ENCODE peak calls at places on chromosomes 4 and X, in four cellular contexts. L is left ventricle myocardium inferior, B is cardiac fibroblast, T is B cell. Q is an unnamed sample.

GRCh38 chrX:12975999-12976558 is 1.2 kb downstream of the TMSB4X start:
- DNase-seq in L (peak), B (peak), T (peak), Q (no peak)

GRCh38 chr4:65050786-65051185 is 619.5 kb downstream of the EPHA5 start:
- DNase-seq in L (no peak), B (no peak), T (no peak), Q (no peak)

GRCh38 chr4:95732061-95732460 is 107.8 kb upstream of the PDHA2 start:
- DNase-seq in L (no peak), B (peak), T (no peak), Q (no peak)

GRCh38 chrX:118807151-118808017 is 16.2 kb upstream of the ZCCHC12 start:
- DNase-seq in L (peak), B (peak), T (peak), Q (peak)

GRCh38 chrX:133918326-133918725 is 67.1 kb downstream of the GPC3 start:
- DNase-seq in L (no peak), B (no peak), T (no peak), Q (no peak)

GRCh38 chrX:77514177-77514576 is 67.0 kb downstream of the FGF16 start:
- DNase-seq in L (no peak), B (no peak), T (no peak), Q (no peak)

GRCh38 chr4:8582436-8582835 is 2.2 kb downstream of the GPR78 start:
- DNase-seq in L (no peak), B (no peak), T (no peak), Q (no peak)

GRCh38 chr4:31089815-31090214 is 369.6 kb downstream of the PCDH7 start:
- DNase-seq in L (peak), B (peak), T (no peak), Q (no peak)

DNA sequence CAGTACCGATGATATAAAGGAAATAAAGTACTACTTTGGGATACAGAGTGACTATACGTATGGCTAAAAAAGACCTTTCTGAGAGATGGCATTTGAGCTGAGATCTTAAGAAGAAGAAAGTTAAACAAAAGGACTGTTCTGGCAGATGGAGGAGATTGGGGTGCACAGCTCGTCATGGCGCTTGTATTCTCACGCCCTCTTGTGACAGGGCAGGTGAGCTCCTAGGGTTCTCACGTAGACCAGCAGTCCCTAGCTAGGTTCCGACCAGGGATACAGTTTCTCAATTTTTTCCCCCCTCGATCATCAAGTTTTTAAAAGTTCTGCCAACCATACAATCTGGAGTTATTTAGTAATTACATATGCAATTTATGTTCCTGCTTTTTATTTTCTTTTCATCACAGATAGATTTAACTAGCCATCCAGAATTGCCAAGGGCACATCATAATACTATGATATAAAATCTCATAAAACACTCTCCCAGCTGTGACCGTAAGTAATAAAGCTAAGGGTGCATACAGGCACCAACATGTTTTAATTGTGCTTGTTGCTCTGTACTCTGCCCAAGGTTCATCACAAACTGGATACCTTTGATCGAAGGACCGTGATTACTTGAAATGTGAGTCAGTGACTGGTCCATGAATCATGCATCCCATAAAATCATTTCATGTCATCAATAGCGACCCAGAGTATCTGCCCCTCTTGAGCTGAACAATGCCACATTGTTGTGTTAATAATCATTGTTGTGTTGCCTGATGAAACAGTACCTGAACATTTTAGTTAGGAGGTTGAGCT is 69.4 kb upstream of the ZNF518B start:
- DNase-seq in L (no peak), B (no peak), T (no peak), Q (no peak)
- TF ChIP-seq CTCF in L (no peak), B (no peak), T (no peak), Q (peak)

DNA sequence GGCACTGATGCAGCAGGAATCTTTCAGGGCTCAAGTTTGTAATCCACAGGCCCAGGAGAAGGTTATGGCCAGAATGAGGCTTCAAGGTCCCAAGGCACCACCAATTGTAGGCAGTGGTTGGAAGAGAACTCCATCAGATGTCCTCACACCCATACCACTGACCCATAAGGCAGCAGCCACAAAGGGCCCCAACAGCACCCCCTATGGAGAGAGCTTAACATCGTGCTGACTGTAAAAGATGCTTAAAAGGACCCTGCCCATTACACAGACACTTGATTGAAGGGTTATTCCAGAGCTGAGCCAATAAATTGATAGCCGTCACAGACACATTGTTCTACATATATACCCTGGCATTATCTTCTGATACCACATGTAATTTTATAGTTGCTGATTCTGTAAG is 113.7 kb downstream of the SOWAHB start:
- DNase-seq in L (no peak), B (no peak), T (no peak), Q (no peak)
- TF ChIP-seq CTCF in L (peak), B (peak), T (no peak), Q (no peak)

GRCh38 chr4:105257817-105258495 is 111.3 kb downstream of the TET2 start:
- DNase-seq in L (no peak), B (no peak), T (no peak), Q (no peak)
- TF ChIP-seq CTCF in L (no peak), B (peak), T (no peak), Q (no peak)

GRCh38 chr4:155738548-155738947 is 20.3 kb upstream of the GUCY1B1 start:
- DNase-seq in L (no peak), B (peak), T (no peak), Q (no peak)

GRCh38 chr4:155748039-155748438 is 10.8 kb upstream of the GUCY1B1 start:
- DNase-seq in L (no peak), B (no peak), T (no peak), Q (no peak)

GRCh38 chr4:155745984-155746383 is 12.8 kb upstream of the GUCY1B1 start:
- DNase-seq in L (no peak), B (peak), T (no peak), Q (no peak)

GRCh38 chr4:155741546-155741945 is 17.3 kb upstream of the GUCY1B1 start:
- DNase-seq in L (no peak), B (no peak), T (no peak), Q (no peak)

GRCh38 chr4:155742310-155743015 is 16.4 kb upstream of the GUCY1B1 start:
- DNase-seq in L (no peak), B (no peak), T (no peak), Q (no peak)
- TF ChIP-seq CTCF in L (no peak), B (peak), T (no peak), Q (no peak)

DNA sequence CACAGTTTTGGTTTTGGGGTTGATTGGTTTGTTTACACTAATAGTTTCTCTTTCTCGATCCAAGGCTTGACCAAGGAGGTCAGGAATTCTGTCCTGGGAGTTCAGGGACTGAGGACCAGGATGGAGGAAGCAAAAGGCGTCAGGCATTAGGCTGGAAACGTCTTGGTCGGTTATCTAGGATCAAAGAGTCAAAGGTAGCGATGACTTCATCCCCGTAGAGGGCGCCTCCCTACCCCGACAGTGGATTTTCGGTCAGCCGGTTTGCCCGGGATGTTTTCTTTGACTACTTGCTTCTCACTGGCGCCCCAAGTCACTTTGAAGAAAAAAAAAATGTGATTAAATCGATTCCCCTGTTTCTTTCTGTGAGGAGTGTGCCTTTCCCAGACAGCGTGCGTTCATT is 985 bp upstream of the FHDC1 start:
- DNase-seq in L (no peak), B (no peak), T (no peak), Q (peak)
- TF ChIP-seq CTCF in L (no peak), B (no peak), T (no peak), Q (no peak)

DNA sequence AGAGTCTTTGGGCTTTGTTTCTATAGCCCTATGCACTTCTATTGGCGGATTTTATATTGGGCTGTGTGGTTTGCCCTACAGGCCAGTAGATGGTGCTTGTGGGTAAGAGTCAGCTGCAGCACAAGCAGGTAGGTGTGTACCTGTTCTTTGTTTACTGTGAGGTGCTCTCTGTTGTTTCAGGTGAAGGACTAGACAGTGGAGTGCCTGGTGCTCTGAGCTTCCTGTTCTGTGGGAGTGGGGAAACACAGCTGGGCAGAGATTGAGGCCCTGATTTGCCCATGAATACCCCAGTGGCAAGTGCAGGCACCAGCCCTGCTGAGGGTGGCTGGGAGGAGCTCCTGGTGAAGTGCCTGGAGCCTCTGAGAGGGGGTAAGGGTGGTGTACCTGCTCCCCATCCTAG is 26.3 kb upstream of the UCP1 start:
- DNase-seq in L (no peak), B (peak), T (peak), Q (peak)
- TF ChIP-seq CTCF in L (peak), B (peak), T (peak), Q (peak)

DNA sequence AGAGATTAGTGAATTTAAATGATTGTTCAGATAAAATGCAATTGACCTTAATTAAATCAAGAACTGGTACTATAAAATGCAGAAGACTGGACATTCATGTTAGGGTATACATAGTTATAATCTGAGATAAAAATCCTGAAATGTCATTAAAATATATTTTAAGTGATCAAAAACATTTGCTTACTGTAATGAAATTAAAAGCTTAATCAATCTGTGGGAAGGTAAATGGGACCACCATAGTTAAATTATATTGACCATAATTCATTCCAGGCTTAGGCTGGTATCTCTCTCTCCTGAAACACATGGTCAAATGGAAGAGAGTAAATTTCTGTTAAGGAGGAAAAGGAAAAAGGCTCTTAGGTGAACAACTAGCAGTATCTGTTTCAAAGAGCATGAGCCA is 474.4 kb downstream of the C4orf33 start:
- DNase-seq in L (no peak), B (no peak), T (no peak), Q (no peak)
- TF ChIP-seq CTCF in L (no peak), B (no peak), T (no peak), Q (no peak)

GRCh38 chr4:147407261-147408045 is 73.4 kb upstream of the EDNRA start:
- DNase-seq in L (peak), B (peak), T (no peak), Q (no peak)
- TF ChIP-seq CTCF in L (peak), B (peak), T (no peak), Q (peak)

Q was measured in GM13976.